ENCODE peak calls at places on chromosomes 4 and X, in five cellular contexts. One of them, this sample, is unnamed.

GRCh38 chr4:86443495-86443894 is 83.6 kb upstream of the MAPK10 start:
- DNase-seq in CD4-positive, alpha-beta T cell: no peak
- DNase-seq in Calu3: no peak
- DNase-seq in PC-9: no peak
- DNase-seq in gastrocnemius medialis: no peak
- DNase-seq in this sample: no peak

GRCh38 chrX:43882294-43882681 is at the start of gene MAOB:
- DNase-seq in gastrocnemius medialis: peak
- DNase-seq in PC-9: no peak
- DNase-seq in Calu3: peak
- DNase-seq in CD4-positive, alpha-beta T cell: no peak
- DNase-seq in this sample: no peak

GRCh38 chr4:807792-808191 is 18.1 kb downstream of the CPLX1 start:
- DNase-seq in gastrocnemius medialis: no peak
- DNase-seq in CD4-positive, alpha-beta T cell: no peak
- DNase-seq in PC-9: no peak
- DNase-seq in Calu3: no peak
- DNase-seq in this sample: no peak

GRCh38 chr4:5054532-5054931 is 3.3 kb downstream of the STK32B start:
- DNase-seq in CD4-positive, alpha-beta T cell: no peak
- DNase-seq in gastrocnemius medialis: no peak
- DNase-seq in Calu3: no peak
- DNase-seq in PC-9: no peak
- DNase-seq in this sample: no peak

GRCh38 chr4:6206771-6207290 is 6.5 kb upstream of the JAKMIP1 start:
- DNase-seq in PC-9: no peak
- DNase-seq in CD4-positive, alpha-beta T cell: no peak
- DNase-seq in Calu3: no peak
- DNase-seq in gastrocnemius medialis: no peak
- DNase-seq in this sample: no peak

GRCh38 chrX:135652602-135653001 is 60.8 kb upstream of the CT45A1 start:
- DNase-seq in Calu3: no peak
- DNase-seq in gastrocnemius medialis: no peak
- DNase-seq in PC-9: no peak
- DNase-seq in CD4-positive, alpha-beta T cell: no peak
- DNase-seq in this sample: no peak

GRCh38 chrX:16788477-16788876 is 2.2 kb downstream of the TXLNG start:
- DNase-seq in Calu3: no peak
- DNase-seq in gastrocnemius medialis: peak
- DNase-seq in PC-9: no peak
- DNase-seq in CD4-positive, alpha-beta T cell: no peak
- DNase-seq in this sample: no peak

GRCh38 chrX:110743679-110744340 is 51.8 kb downstream of the CHRDL1 start:
- DNase-seq in gastrocnemius medialis: no peak
- DNase-seq in PC-9: no peak
- DNase-seq in Calu3: no peak
- DNase-seq in CD4-positive, alpha-beta T cell: no peak
- DNase-seq in this sample: no peak

GRCh38 chrX:40061871-40062524 is 35.8 kb downstream of the BCOR start:
- DNase-seq in CD4-positive, alpha-beta T cell: no peak
- DNase-seq in Calu3: no peak
- DNase-seq in gastrocnemius medialis: no peak
- DNase-seq in PC-9: no peak
- DNase-seq in this sample: no peak

GRCh38 chrX:108437354-108437753 is 868 bp downstream of the COL4A6 start:
- DNase-seq in gastrocnemius medialis: no peak
- DNase-seq in CD4-positive, alpha-beta T cell: no peak
- DNase-seq in PC-9: no peak
- DNase-seq in Calu3: no peak
- DNase-seq in this sample: no peak

GRCh38 chr4:94413085-94413685 is 38.6 kb upstream of the PDLIM5 start:
- DNase-seq in PC-9: no peak
- DNase-seq in CD4-positive, alpha-beta T cell: no peak
- DNase-seq in gastrocnemius medialis: no peak
- DNase-seq in Calu3: no peak
- DNase-seq in this sample: no peak

GRCh38 chrX:125810856-125811255 is 355.2 kb downstream of the DCAF12L2 start:
- DNase-seq in CD4-positive, alpha-beta T cell: no peak
- DNase-seq in Calu3: no peak
- DNase-seq in PC-9: no peak
- DNase-seq in gastrocnemius medialis: no peak
- DNase-seq in this sample: no peak

GRCh38 chr4:30979402-30979801 is 259.2 kb downstream of the PCDH7 start:
- DNase-seq in gastrocnemius medialis: no peak
- DNase-seq in Calu3: no peak
- DNase-seq in PC-9: no peak
- DNase-seq in CD4-positive, alpha-beta T cell: no peak
- DNase-seq in this sample: no peak

GRCh38 chrX:123976671-123977316 is 15.3 kb downstream of the STAG2 start:
- DNase-seq in gastrocnemius medialis: no peak
- DNase-seq in CD4-positive, alpha-beta T cell: no peak
- DNase-seq in Calu3: no peak
- DNase-seq in PC-9: peak
- DNase-seq in this sample: no peak

GRCh38 chrX:74383611-74384010 is 37.7 kb upstream of the SLC16A2 start:
- DNase-seq in Calu3: peak
- DNase-seq in CD4-positive, alpha-beta T cell: no peak
- DNase-seq in PC-9: peak
- DNase-seq in gastrocnemius medialis: no peak
- DNase-seq in this sample: no peak

GRCh38 chr4:112532267-112532666 is 16.3 kb upstream of the NEUROG2 start:
- DNase-seq in PC-9: no peak
- DNase-seq in Calu3: no peak
- DNase-seq in CD4-positive, alpha-beta T cell: no peak
- DNase-seq in gastrocnemius medialis: no peak
- DNase-seq in this sample: no peak

GRCh38 chrX:112048707-112049106 is 33.9 kb downstream of the TRPC5 start:
- DNase-seq in PC-9: no peak
- DNase-seq in gastrocnemius medialis: no peak
- DNase-seq in CD4-positive, alpha-beta T cell: no peak
- DNase-seq in Calu3: no peak
- DNase-seq in this sample: no peak

GRCh38 chr4:185534850-185535761 is at the start of gene PDLIM3:
- DNase-seq in CD4-positive, alpha-beta T cell: no peak
- DNase-seq in gastrocnemius medialis: peak
- DNase-seq in PC-9: no peak
- DNase-seq in Calu3: peak
- DNase-seq in this sample: no peak

GRCh38 chr4:85828295-85828910 is 353.5 kb downstream of the ARHGAP24 start:
- DNase-seq in gastrocnemius medialis: no peak
- DNase-seq in CD4-positive, alpha-beta T cell: no peak
- DNase-seq in PC-9: no peak
- DNase-seq in Calu3: no peak
- DNase-seq in this sample: no peak

GRCh38 chrX:13330446-13330845 is 10.6 kb upstream of the ATXN3L start:
- DNase-seq in Calu3: no peak
- DNase-seq in CD4-positive, alpha-beta T cell: no peak
- DNase-seq in gastrocnemius medialis: no peak
- DNase-seq in PC-9: no peak
- DNase-seq in this sample: no peak

GRCh38 chrX:154758696-154759095 is 4.0 kb upstream of the DKC1 start:
- DNase-seq in PC-9: no peak
- DNase-seq in Calu3: no peak
- DNase-seq in CD4-positive, alpha-beta T cell: no peak
- DNase-seq in gastrocnemius medialis: no peak
- DNase-seq in this sample: no peak

GRCh38 chrX:154761977-154762528 is 611 bp upstream of the DKC1 start:
- DNase-seq in Calu3: no peak
- DNase-seq in gastrocnemius medialis: no peak
- DNase-seq in PC-9: no peak
- DNase-seq in CD4-positive, alpha-beta T cell: no peak
- DNase-seq in this sample: no peak

DNA sequence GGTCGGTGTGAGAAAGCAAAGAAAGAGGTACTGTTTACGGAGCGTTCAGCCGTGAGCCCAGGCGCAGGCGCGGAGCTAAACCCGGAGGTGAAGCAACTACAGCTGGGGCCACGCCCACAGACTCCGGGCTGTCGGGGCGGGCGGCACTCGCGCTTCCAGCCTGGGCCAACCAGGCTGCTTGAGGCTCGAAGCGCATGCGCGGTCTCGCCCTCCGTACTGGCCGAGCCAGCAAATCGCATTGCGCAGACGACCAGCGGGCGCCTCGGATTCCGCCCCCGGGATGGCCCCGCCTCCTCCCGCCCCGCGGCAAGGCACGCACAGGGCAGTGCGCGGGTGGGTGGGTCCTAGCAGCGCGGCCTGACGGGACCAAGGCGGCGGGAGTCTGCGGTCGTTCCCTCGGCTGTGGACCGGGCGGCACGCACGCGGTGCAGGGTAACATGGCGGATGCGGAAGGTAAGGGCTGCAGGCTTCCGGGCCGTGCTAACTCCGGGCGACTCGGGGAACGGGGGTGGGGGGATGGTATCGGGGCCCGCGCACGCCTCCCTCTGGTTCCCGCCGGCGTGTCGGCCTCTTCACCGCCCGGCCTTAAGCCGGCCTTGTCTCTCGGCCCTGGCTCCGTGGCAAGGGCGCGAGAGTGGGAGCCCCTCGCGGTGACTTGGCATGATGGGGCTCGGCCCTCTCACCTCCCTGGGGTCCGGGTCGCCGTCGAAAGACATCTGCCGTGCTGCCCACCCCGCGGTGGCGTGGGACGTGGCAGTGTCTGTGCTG is at the start of gene DKC1:
- DNase-seq in Calu3: peak
- DNase-seq in gastrocnemius medialis: peak
- DNase-seq in PC-9: peak
- DNase-seq in CD4-positive, alpha-beta T cell: peak
- DNase-seq in this sample: peak
- TF ChIP-seq CTCF in Calu3: no peak
- TF ChIP-seq CTCF in gastrocnemius medialis: no peak
- TF ChIP-seq CTCF in PC-9: peak
- TF ChIP-seq CTCF in CD4-positive, alpha-beta T cell: no peak
- TF ChIP-seq CTCF in this sample: peak

DNA sequence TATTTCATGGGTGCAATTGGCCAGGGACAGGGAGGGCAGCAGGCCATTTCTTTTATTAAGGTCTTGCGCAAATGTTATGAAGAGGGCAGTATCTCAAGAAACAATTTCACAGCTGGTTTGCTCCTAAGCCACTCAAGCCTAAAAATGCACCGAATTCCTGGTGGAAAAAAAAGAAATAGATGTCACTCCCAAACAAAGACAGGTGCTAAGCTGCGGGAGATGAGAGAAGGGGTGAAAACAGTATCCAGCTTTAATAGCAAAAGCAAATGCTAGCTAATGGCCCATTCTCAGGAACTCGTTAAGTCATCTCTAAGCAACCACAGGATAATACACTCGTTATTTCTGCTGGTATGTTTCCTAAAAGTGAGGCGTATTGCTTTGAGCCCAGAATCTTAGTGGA is 116.4 kb downstream of the ARX start:
- DNase-seq in PC-9: no peak
- DNase-seq in Calu3: no peak
- DNase-seq in CD4-positive, alpha-beta T cell: no peak
- DNase-seq in gastrocnemius medialis: no peak
- DNase-seq in this sample: no peak
- TF ChIP-seq CTCF in PC-9: no peak
- TF ChIP-seq CTCF in Calu3: no peak
- TF ChIP-seq CTCF in CD4-positive, alpha-beta T cell: no peak
- TF ChIP-seq CTCF in gastrocnemius medialis: no peak
- TF ChIP-seq CTCF in this sample: no peak

GRCh38 chr4:121791481-121791880 is 9.6 kb upstream of the EXOSC9 start:
- DNase-seq in Calu3: no peak
- DNase-seq in CD4-positive, alpha-beta T cell: no peak
- DNase-seq in gastrocnemius medialis: no peak
- DNase-seq in PC-9: no peak
- DNase-seq in this sample: no peak

GRCh38 chr4:121790976-121791375 is 10.1 kb upstream of the EXOSC9 start:
- DNase-seq in Calu3: no peak
- DNase-seq in CD4-positive, alpha-beta T cell: no peak
- DNase-seq in gastrocnemius medialis: no peak
- DNase-seq in PC-9: no peak
- DNase-seq in this sample: no peak

GRCh38 chr4:121794505-121795192 is 6.5 kb upstream of the EXOSC9 start:
- DNase-seq in Calu3: no peak
- DNase-seq in CD4-positive, alpha-beta T cell: no peak
- DNase-seq in gastrocnemius medialis: no peak
- DNase-seq in PC-9: no peak
- DNase-seq in this sample: no peak

GRCh38 chr4:121789960-121790829 is 10.9 kb upstream of the EXOSC9 start:
- DNase-seq in gastrocnemius medialis: no peak
- DNase-seq in CD4-positive, alpha-beta T cell: no peak
- DNase-seq in PC-9: peak
- DNase-seq in Calu3: no peak
- DNase-seq in this sample: no peak

DNA sequence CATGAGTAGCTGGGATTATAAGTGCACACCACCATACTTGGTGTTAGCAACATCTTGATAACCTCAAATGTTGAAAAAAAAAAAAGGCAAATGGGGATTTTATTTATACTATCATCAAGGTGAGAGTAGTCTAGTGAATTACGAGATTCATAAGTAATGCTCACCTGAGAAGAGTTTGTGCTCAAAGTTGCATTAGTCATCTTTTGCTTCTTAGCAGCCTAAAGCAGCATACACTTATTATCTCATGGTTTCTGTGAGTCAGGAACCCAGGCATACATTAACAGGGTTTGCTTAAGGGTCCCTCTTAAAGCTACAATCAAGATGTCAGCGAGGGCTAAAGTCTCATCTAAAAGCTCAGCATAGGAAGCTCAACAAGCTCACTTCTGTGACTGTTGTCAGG is 8.2 kb upstream of the EXOSC9 start:
- DNase-seq in PC-9: no peak
- DNase-seq in gastrocnemius medialis: no peak
- DNase-seq in Calu3: no peak
- DNase-seq in CD4-positive, alpha-beta T cell: no peak
- DNase-seq in this sample: no peak
- TF ChIP-seq CTCF in PC-9: no peak
- TF ChIP-seq CTCF in gastrocnemius medialis: no peak
- TF ChIP-seq CTCF in Calu3: no peak
- TF ChIP-seq CTCF in CD4-positive, alpha-beta T cell: no peak
- TF ChIP-seq CTCF in this sample: no peak

DNA sequence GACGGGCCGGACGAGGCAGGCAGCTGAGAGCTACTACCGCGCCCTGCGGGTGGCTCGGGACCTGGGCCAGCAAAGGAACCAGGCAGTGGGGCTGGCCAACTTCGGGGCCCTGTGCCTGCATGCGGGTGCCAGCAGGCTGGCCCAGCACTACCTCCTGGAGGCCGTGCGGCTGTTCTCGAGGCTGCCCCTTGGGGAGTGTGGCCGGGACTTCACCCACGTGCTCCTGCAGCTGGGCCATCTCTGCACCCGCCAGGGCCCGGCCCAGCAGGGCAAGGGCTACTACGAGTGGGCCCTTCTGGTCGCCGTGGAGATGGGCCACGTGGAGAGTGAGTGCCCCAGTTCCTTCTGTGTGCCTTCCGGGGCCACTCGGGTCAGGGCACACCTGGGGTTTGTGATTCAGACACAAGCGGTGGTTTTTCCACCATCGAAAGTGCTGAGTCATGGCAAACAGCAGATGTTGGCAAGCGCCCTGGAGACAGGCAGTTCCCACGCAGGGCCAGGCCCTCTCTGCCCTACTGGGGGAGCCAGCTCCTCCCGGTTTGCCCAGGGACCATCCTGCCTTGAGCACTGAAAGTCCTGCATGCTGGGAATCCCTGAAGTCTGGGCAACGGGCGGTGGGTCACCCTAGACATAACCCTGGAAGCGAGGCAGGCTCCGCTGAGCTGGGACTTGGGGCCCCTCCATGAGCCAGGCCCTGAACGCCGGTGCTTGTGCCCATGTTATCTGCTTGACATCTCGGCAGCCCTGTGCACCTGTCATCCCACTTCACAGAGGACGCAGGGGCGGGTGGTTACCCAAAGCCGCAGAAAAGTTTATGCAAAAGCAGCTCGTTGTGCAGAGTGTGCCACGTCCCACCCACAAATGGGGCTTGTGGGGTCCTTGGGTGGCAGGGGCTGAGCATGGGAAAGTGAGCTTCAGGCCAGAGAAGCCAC is 29.5 kb downstream of the SH3TC1 start:
- DNase-seq in PC-9: peak
- DNase-seq in gastrocnemius medialis: peak
- DNase-seq in CD4-positive, alpha-beta T cell: peak
- DNase-seq in Calu3: no peak
- DNase-seq in this sample: peak
- TF ChIP-seq CTCF in PC-9: no peak
- TF ChIP-seq CTCF in gastrocnemius medialis: no peak
- TF ChIP-seq CTCF in CD4-positive, alpha-beta T cell: no peak
- TF ChIP-seq CTCF in Calu3: no peak
- TF ChIP-seq CTCF in this sample: no peak